ENCODE peak calls at places on chromosomes 6 and 20, in four cellular contexts. I, W, O and J are unnamed samples.

GRCh38 chr6:109374493-109374892 is 7.8 kb downstream of the CD164 start:
- DNase-seq in I (no peak), W (no peak), O (no peak), J (no peak)

GRCh38 chr6:43984442-43985321 is 142.6 kb downstream of the MRPL14 start:
- DNase-seq in I (no peak), W (no peak), O (no peak), J (no peak)

GRCh38 chr20:10715035-10715434 is 41.2 kb upstream of the JAG1 start:
- DNase-seq in I (no peak), W (no peak), O (no peak), J (no peak)

GRCh38 chr20:62175711-62176110 is 7.1 kb upstream of the MTG2 start:
- DNase-seq in I (no peak), W (no peak), O (no peak), J (no peak)

GRCh38 chr6:144438103-144438502 is 153.0 kb downstream of the UTRN start:
- DNase-seq in I (no peak), W (no peak), O (no peak), J (no peak)

GRCh38 chr6:41430875-41431274 is 95.5 kb downstream of the NCR2 start:
- DNase-seq in I (no peak), W (no peak), O (no peak), J (no peak)

GRCh38 chr6:25177629-25178028 is 101.5 kb upstream of the CARMIL1 start:
- DNase-seq in I (no peak), W (no peak), O (no peak), J (no peak)

GRCh38 chr20:63123326-63123725 is 92.6 kb downstream of the YTHDF1 start:
- DNase-seq in I (peak), W (peak), O (no peak), J (no peak)

GRCh38 chr6:132365319-132365907 is 35.9 kb downstream of the MOXD1 start:
- DNase-seq in I (no peak), W (no peak), O (no peak), J (no peak)

GRCh38 chr20:59071224-59071623 is 28.6 kb upstream of the PRELID3B start:
- DNase-seq in I (no peak), W (no peak), O (no peak), J (no peak)

GRCh38 chr6:69416739-69417138 is 380.1 kb downstream of the LMBRD1 start:
- DNase-seq in I (no peak), W (peak), O (no peak), J (no peak)

GRCh38 chr6:98827295-98828159 is 6.8 kb upstream of the POU3F2 start:
- DNase-seq in I (no peak), W (no peak), O (no peak), J (peak)

GRCh38 chr6:148358196-148358785 is 15.7 kb downstream of the SASH1 start:
- DNase-seq in I (no peak), W (peak), O (no peak), J (no peak)

GRCh38 chr6:39983193-39983592 is 48.9 kb upstream of the MOCS1 start:
- DNase-seq in I (no peak), W (no peak), O (no peak), J (no peak)

GRCh38 chr20:49028684-49029083 is 17.4 kb upstream of the CSE1L start:
- DNase-seq in I (no peak), W (no peak), O (no peak), J (no peak)

GRCh38 chr6:16872543-16873230 is 111.4 kb upstream of the ATXN1 start:
- DNase-seq in I (no peak), W (no peak), O (no peak), J (no peak)

GRCh38 chr6:25506020-25506419 is 146.0 kb upstream of the SCGN start:
- DNase-seq in I (no peak), W (no peak), O (no peak), J (no peak)

GRCh38 chr6:161890133-161890833 is 616.4 kb upstream of the AGPAT4 start:
- DNase-seq in I (no peak), W (peak), O (no peak), J (no peak)

GRCh38 chr20:62020935-62021701 is 44.6 kb downstream of the TAF4 start:
- DNase-seq in I (no peak), W (peak), O (no peak), J (no peak)

GRCh38 chr6:136350914-136351313 is 61.3 kb upstream of the BCLAF1 start:
- DNase-seq in I (no peak), W (no peak), O (no peak), J (no peak)

GRCh38 chr20:41217422-41217821 is 80.1 kb downstream of the PLCG1 start:
- DNase-seq in I (no peak), W (no peak), O (no peak), J (no peak)

GRCh38 chr6:143536461-143536865 is 24.9 kb upstream of the FUCA2 start:
- DNase-seq in I (peak), W (peak), O (peak), J (peak)

GRCh38 chr6:170524188-170524535 is 28.9 kb downstream of the PSMB1 start:
- DNase-seq in I (no peak), W (no peak), O (no peak), J (no peak)

GRCh38 chr6:127382413-127382812 is 39.0 kb upstream of the ECHDC1 start:
- DNase-seq in I (no peak), W (no peak), O (no peak), J (no peak)

GRCh38 chr6:13273931-13274706 is 54.2 kb downstream of the TBC1D7 start:
- DNase-seq in I (no peak), W (peak), O (peak), J (no peak)

GRCh38 chr6:100105919-100106318 is 111.9 kb upstream of the MCHR2 start:
- DNase-seq in I (no peak), W (no peak), O (no peak), J (no peak)

GRCh38 chr20:3275966-3276365 is 37.0 kb upstream of the SLC4A11 start:
- DNase-seq in I (no peak), W (no peak), O (no peak), J (no peak)

GRCh38 chr6:41672816-41673703 is 34.8 kb downstream of the MDFI start:
- DNase-seq in I (no peak), W (peak), O (no peak), J (no peak)

GRCh38 chr20:32449057-32449889 is 91.1 kb downstream of the ASXL1 start:
- DNase-seq in I (no peak), W (peak), O (no peak), J (no peak)

GRCh38 chr6:146336200-146336599 is 207.4 kb upstream of the RAB32 start:
- DNase-seq in I (no peak), W (no peak), O (no peak), J (no peak)

GRCh38 chr6:146331008-146331407 is 212.6 kb upstream of the RAB32 start:
- DNase-seq in I (no peak), W (no peak), O (no peak), J (no peak)
- TF ChIP-seq CTCF in I (no peak), W (no peak), O (no peak), J (no peak)

GRCh38 chr20:51084598-51084997 is 61.7 kb upstream of the KCNG1 start:
- DNase-seq in I (no peak), W (no peak), O (no peak), J (no peak)
- TF ChIP-seq CTCF in I (no peak), W (no peak), O (no peak), J (no peak)

GRCh38 chr20:57089701-57090144 is 176.7 kb downstream of the BMP7 start:
- DNase-seq in I (peak), W (peak), O (peak), J (peak)
- TF ChIP-seq CTCF in I (peak), W (peak), O (peak), J (peak)

GRCh38 chr20:37366749-37367148 is 20.8 kb downstream of the SRC start:
- DNase-seq in I (no peak), W (peak), O (no peak), J (no peak)

GRCh38 chr20:37363221-37364012 is 17.5 kb downstream of the SRC start:
- DNase-seq in I (no peak), W (peak), O (no peak), J (no peak)

GRCh38 chr20:37365760-37366638 is 20.1 kb downstream of the SRC start:
- DNase-seq in I (no peak), W (peak), O (no peak), J (no peak)

GRCh38 chr20:37364013-37364926 is 18.3 kb downstream of the SRC start:
- DNase-seq in I (no peak), W (peak), O (no peak), J (no peak)

GRCh38 chr20:37364927-37365272 is 19.0 kb downstream of the SRC start:
- DNase-seq in I (no peak), W (no peak), O (no peak), J (no peak)
- TF ChIP-seq CTCF in I (no peak), W (no peak), O (no peak), J (no peak)

DNA sequence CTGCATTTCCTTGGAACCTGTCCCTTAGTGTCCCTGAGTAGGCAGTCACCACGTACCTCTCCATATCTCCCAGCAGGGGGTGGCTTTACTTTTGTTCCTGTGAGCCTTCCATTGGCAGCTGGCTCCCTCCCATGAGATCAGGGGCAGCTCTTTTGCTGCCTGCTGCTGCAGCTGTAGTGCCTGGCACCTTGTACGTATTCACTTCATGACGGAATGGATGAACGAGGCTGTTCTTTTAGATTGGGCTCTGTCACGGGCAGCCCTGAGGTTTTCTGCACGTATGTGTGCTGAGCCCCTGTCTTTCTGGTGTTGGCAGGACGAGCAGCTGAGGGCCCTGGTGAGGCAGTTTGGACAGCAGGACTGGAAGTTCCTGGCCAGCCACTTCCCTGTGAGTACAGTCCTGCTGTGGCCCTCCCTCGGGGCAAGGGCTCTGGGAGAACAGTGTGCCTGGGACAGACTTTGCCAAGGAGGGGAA is 14.6 kb downstream of the MYBL2 start:
- DNase-seq in I (no peak), W (no peak), O (no peak), J (no peak)
- TF ChIP-seq CTCF in I (no peak), W (no peak), O (no peak), J (peak)

GRCh38 chr6:23414204-23414501 is 711.9 kb upstream of the NRSN1 start:
- DNase-seq in I (no peak), W (no peak), O (no peak), J (no peak)
- TF ChIP-seq CTCF in I (peak), W (no peak), O (no peak), J (peak)